ENCODE peak calls at places on chromosome 18, in four cellular contexts. V, N, F and T are unnamed samples.

GRCh38 chr18:12990662-12990976 is 543 bp upstream of the CEP192 start:
- DNase-seq in V (no peak), N (no peak), F (peak), T (peak)

GRCh38 chr18:9139400-9140039 is 2.9 kb downstream of the ANKRD12 start:
- DNase-seq in V (no peak), N (no peak), F (no peak), T (no peak)

GRCh38 chr18:27674411-27674810 is 489.3 kb upstream of the CHST9 start:
- DNase-seq in V (no peak), N (no peak), F (no peak), T (no peak)

GRCh38 chr18:54089749-54090459 is 134.6 kb downstream of the MBD2 start:
- DNase-seq in V (no peak), N (no peak), F (no peak), T (no peak)

GRCh38 chr18:12908706-12909105 is 24.7 kb upstream of the PTPN2 start:
- DNase-seq in V (no peak), N (no peak), F (no peak), T (no peak)

GRCh38 chr18:45566025-45566740 is 49.1 kb upstream of the SLC14A2 start:
- DNase-seq in V (no peak), N (no peak), F (no peak), T (no peak)

GRCh38 chr18:50949185-50949584 is 18.7 kb upstream of the ELAC1 start:
- DNase-seq in V (no peak), N (no peak), F (no peak), T (no peak)

GRCh38 chr18:26133652-26134051 is at the start of gene PSMA8:
- DNase-seq in V (no peak), N (no peak), F (no peak), T (no peak)

GRCh38 chr18:13235981-13236380 is 17.4 kb downstream of the LDLRAD4 start:
- DNase-seq in V (no peak), N (no peak), F (no peak), T (no peak)

GRCh38 chr18:67463829-67464228 is 52.7 kb downstream of the DSEL start:
- DNase-seq in V (no peak), N (no peak), F (no peak), T (peak)

GRCh38 chr18:54880706-54881105 is 52.4 kb downstream of the RAB27B start:
- DNase-seq in V (no peak), N (no peak), F (no peak), T (no peak)

GRCh38 chr18:64131314-64131713 is 17.6 kb downstream of the LINC00305 start:
- DNase-seq in V (no peak), N (no peak), F (no peak), T (no peak)

GRCh38 chr18:68840554-68841263 is 42.8 kb downstream of the CCDC102B start:
- DNase-seq in V (no peak), N (no peak), F (peak), T (no peak)

GRCh38 chr18:9854801-9855676 is 30.7 kb upstream of the TXNDC2 start:
- DNase-seq in V (no peak), N (no peak), F (peak), T (no peak)

GRCh38 chr18:75377258-75377657 is 50.2 kb downstream of the SMIM21 start:
- DNase-seq in V (no peak), N (no peak), F (no peak), T (no peak)

GRCh38 chr18:26301681-26302080 is 75.4 kb downstream of the TAF4B start:
- DNase-seq in V (no peak), N (no peak), F (no peak), T (no peak)

GRCh38 chr18:61612517-61612916 is 279.3 kb downstream of the CDH20 start:
- DNase-seq in V (no peak), N (no peak), F (no peak), T (no peak)

GRCh38 chr18:39773656-39774055 is 2181.4 kb upstream of the PIK3C3 start:
- DNase-seq in V (no peak), N (no peak), F (no peak), T (no peak)

GRCh38 chr18:13178197-13178596 is 40.4 kb upstream of the LDLRAD4 start:
- DNase-seq in V (no peak), N (no peak), F (no peak), T (no peak)

GRCh38 chr18:78396077-78396476 is 583.5 kb upstream of the SALL3 start:
- DNase-seq in V (no peak), N (no peak), F (no peak), T (no peak)

GRCh38 chr18:63336366-63337099 is 17.0 kb upstream of the BCL2 start:
- DNase-seq in V (no peak), N (no peak), F (peak), T (no peak)

GRCh38 chr18:60259052-60259681 is 113.4 kb downstream of the MC4R start:
- DNase-seq in V (no peak), N (no peak), F (no peak), T (no peak)

GRCh38 chr18:54148678-54149077 is 75.8 kb downstream of the MBD2 start:
- DNase-seq in V (no peak), N (no peak), F (no peak), T (no peak)

GRCh38 chr18:45481846-45482245 is 133.4 kb upstream of the SLC14A2 start:
- DNase-seq in V (no peak), N (no peak), F (no peak), T (no peak)

GRCh38 chr18:22694954-22695353 is 238.2 kb upstream of the RBBP8 start:
- DNase-seq in V (no peak), N (no peak), F (no peak), T (peak)

GRCh38 chr18:22339913-22340312 is 77.8 kb downstream of the CTAGE1 start:
- DNase-seq in V (no peak), N (no peak), F (no peak), T (no peak)

GRCh38 chr18:45664824-45665763 is 49.8 kb downstream of the SLC14A2 start:
- DNase-seq in V (no peak), N (peak), F (peak), T (peak)

GRCh38 chr18:74331404-74331803 is 15.8 kb downstream of the C18orf63 start:
- DNase-seq in V (no peak), N (peak), F (peak), T (peak)

GRCh38 chr18:45517181-45517741 is 98.0 kb upstream of the SLC14A2 start:
- DNase-seq in V (no peak), N (no peak), F (no peak), T (peak)

GRCh38 chr18:26407721-26408601 is 140.4 kb downstream of the KCTD1 start:
- DNase-seq in V (no peak), N (no peak), F (no peak), T (no peak)

GRCh38 chr18:51433296-51433695 is 235.8 kb upstream of the MEX3C start:
- DNase-seq in V (no peak), N (no peak), F (no peak), T (no peak)

GRCh38 chr18:47418746-47419145 is 167.3 kb upstream of the SKOR2 start:
- DNase-seq in V (no peak), N (no peak), F (no peak), T (no peak)

GRCh38 chr18:45110577-45111506 is 430.2 kb downstream of the SETBP1 start:
- DNase-seq in V (no peak), N (no peak), F (no peak), T (no peak)

GRCh38 chr18:79581911-79582310 is 97.7 kb upstream of the CTDP1 start:
- DNase-seq in V (no peak), N (no peak), F (no peak), T (no peak)

DNA sequence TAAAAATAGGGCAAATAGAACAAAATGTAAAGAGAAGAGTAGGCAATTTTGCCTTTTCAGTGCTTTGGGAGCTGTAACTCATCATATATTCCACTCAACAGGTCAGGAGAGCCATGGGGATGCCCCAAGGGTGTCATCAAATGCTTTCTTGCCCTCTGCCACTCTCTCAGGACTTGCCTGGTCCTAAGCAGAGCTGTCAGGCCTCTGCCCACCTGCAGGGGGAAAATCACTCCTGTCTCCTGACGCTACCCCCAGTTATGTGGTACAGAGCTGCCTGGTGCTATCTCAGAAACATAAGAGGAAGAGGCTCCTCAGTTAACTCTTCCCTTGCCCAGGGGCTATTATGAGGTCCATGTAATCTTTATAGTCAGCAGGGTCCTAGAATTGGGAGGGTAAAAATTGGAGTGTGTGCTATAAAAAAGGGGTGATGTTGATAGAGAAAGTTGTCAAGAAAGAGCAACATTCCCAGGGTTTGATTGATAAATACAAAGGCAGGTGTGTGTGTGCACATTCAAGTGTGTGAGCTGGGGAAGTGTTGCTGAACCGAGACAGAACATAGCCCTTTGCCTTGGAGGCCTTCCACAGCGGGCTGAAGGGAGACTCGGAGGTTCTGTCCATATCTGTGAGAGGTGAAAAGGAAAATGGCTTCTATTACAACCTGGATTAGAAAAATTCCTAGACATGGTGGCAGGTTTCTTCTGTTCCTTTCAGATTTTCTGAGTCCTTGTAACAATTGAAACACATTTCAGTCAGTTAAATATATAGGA is 25.4 kb downstream of the PTPRM start:
- DNase-seq in V (no peak), N (no peak), F (no peak), T (peak)
- TF ChIP-seq SP1 in V (no peak), N (no peak), F (no peak), T (no peak)

DNA sequence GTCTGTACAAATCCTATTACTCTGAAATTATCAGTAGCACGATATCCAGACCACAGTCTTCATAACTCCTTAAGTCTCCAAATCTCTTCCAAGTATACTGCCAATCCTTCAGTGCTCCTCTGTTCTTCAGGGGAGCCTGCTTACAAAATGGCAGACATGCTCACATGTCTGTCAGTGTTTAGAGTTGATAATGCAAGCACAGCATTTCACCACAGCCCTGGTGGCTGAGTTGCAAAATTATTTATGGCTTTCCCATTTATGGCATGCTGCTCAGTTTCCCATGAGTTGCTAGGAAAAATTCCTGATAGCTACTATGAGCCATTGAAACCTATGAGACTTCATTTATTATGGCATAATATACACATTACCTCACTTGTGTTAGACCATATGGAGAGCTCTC is 448.7 kb upstream of the TCF4 start:
- DNase-seq in V (no peak), N (no peak), F (no peak), T (no peak)
- TF ChIP-seq BHLHE40 in V (no peak), N (no peak), F (no peak), T (no peak)

GRCh38 chr18:48918660-48919415 is 31.9 kb downstream of the SMAD7 start:
- DNase-seq in V (no peak), N (no peak), F (no peak), T (no peak)

GRCh38 chr18:48918156-48918555 is 32.6 kb downstream of the SMAD7 start:
- DNase-seq in V (no peak), N (no peak), F (no peak), T (no peak)

GRCh38 chr18:48915621-48916425 is 34.9 kb downstream of the SMAD7 start:
- DNase-seq in V (no peak), N (no peak), F (no peak), T (no peak)

GRCh38 chr18:48919547-48919946 is 31.2 kb downstream of the SMAD7 start:
- DNase-seq in V (no peak), N (no peak), F (no peak), T (no peak)

DNA sequence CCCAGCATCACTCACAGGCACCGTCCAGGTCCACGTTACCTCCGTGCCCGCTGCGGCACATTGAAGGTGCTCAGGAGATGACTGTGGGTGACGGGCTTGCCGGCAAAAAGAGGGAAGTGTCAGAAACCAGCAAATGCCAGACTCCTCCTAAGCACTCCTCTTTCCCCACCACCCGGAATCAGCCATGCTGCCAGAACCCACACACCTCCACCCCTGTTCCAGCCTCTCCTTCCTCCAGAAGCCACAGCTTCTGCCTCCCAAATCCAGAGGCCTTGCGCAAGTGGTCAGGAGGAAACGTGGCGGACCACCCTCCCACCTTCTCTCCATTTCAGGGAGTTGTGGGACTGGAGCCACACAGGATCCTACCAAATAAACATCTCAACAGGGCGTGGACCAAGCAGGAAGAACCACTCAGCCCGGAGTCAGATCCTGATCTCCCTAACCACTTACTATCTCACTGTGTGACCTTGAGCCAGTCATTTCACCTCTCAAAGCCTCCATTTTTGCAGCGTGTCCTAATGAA is 33.1 kb downstream of the SMAD7 start:
- DNase-seq in V (no peak), N (no peak), F (no peak), T (no peak)
- TF ChIP-seq SP1 in V (no peak), N (no peak), F (no peak), T (no peak)

GRCh38 chr18:58178476-58178875 is 134.4 kb downstream of the NEDD4L start:
- DNase-seq in V (no peak), N (no peak), F (peak), T (no peak)

GRCh38 chr18:58180172-58180571 is 136.1 kb downstream of the NEDD4L start:
- DNase-seq in V (no peak), N (no peak), F (no peak), T (no peak)

GRCh38 chr18:58183226-58183625 is 139.2 kb downstream of the NEDD4L start:
- DNase-seq in V (no peak), N (no peak), F (no peak), T (no peak)

GRCh38 chr18:58177886-58178470 is 134.0 kb downstream of the NEDD4L start:
- DNase-seq in V (no peak), N (no peak), F (peak), T (no peak)

DNA sequence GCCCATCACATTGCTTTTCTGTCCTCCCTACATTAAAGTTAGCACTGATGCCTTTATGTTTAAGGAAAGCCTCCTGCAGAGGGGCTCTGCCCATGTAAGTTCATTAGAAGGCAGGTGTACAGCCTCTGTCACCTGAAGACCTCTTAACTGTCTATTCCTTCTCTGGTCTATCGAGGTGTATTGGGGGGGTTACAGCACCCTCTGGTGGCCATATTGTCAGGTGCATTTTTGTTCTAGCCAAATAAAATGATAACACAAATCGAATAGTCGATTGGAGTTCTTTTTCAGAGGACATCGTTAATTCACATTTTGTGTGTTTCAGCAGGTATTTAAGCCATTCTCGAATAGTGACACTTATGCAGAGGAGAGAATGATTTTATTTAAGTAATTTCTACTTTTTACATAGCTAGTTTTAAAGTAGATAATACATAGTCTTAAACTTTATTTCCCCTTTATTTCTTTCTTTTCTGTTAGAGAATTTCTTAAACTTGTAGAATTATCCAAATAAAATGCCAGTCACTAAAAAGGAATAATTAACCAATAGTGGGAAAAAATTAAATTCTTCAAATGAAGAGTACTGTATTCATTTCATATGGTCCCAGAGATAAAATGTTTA is 136.8 kb downstream of the NEDD4L start:
- DNase-seq in V (no peak), N (peak), F (peak), T (peak)
- TF ChIP-seq BHLHE40 in V (no peak), N (no peak), F (no peak), T (no peak)

DNA sequence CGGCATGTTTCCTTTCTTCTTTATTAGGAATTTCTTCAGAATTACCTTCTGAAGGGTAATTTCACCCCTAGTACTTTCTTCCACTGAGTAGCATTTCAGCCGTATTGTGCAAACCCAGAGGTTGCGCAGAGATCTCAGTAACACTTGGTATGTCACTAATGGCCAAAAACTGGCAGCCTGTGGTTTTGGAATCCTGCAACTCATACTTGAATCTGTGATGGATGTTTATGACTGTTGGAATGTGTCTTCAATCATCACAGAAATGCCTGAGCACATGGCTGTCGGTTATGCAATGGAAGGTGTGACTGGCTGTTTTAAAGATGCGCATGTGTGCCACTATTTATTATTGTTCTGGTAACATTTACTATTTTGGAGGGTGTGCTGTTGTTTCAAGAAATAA is 100.0 kb downstream of the COLEC12 start:
- DNase-seq in V (no peak), N (no peak), F (no peak), T (no peak)
- TF ChIP-seq SP1 in V (no peak), N (no peak), F (no peak), T (no peak)

GRCh38 chr18:36636237-36636792 is 192.5 kb downstream of the TPGS2 start:
- DNase-seq in V (peak), N (no peak), F (no peak), T (no peak)

GRCh38 chr18:36638224-36638623 is 190.6 kb downstream of the TPGS2 start:
- DNase-seq in V (peak), N (no peak), F (no peak), T (no peak)

GRCh38 chr18:36633961-36634412 is 194.8 kb downstream of the TPGS2 start:
- DNase-seq in V (peak), N (no peak), F (no peak), T (no peak)

GRCh38 chr18:36634573-36635216 is 194.1 kb downstream of the TPGS2 start:
- DNase-seq in V (no peak), N (no peak), F (no peak), T (no peak)

DNA sequence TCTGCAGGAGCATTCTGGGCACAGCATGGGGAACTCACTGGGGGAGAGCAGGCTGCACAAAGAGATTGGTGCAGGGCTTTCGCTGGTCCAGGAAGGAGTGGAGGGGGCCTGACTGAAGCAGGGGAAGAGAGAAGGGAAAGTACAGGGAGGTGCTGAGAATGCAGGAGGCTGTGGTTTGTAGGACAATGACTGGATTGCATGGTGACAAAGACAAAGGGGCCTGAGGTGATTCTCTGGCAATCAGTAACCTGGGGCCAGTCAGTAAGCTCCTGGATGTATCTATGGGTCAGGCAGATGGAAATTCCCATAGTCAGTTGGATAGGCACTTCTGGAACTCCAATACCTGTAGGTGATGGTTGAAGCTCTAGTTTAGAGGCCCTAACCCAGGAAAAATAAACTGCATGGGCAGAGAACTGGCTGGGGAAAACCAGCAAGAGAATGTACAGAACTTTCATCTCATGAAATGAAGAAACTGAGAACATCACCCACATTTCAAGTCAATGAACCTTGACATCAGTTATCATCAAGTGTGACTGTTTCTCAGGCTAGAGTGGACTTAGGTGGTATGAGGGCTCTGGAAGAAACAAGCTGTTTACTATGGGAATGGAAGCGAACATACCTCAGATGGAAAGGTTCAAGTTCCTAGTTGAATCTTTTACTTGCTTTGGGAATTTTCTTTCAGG is 193.2 kb downstream of the TPGS2 start:
- DNase-seq in V (peak), N (no peak), F (no peak), T (no peak)
- TF ChIP-seq BHLHE40 in V (no peak), N (no peak), F (no peak), T (no peak)